ENCODE peak calls at places on chromosome 3, in nine cellular contexts. R, U, V, B, P, X, O, F and D are unnamed samples.

GRCh38 chr3:43243590-43244587 is 42.5 kb upstream of the SNRK start:
- DNase-seq in P (no peak), U (no peak), X (no peak), R (no peak), V (no peak), O (peak; percentile 74), F (no peak), B (no peak), D (no peak)

GRCh38 chr3:69567026-69567767 is 172.1 kb upstream of the MITF start:
- DNase-seq in V (no peak), P (no peak), O (no peak), U (no peak), R (no peak), X (no peak), F (no peak), B (no peak), D (no peak)

GRCh38 chr3:47096955-47097354 is 67.0 kb downstream of the SETD2 start:
- DNase-seq in U (no peak), R (no peak), X (no peak), F (no peak), V (no peak), P (no peak), O (peak; percentile 28), B (no peak), D (no peak)

GRCh38 chr3:112860898-112861297 is 14.2 kb upstream of the CD200R1L start:
- DNase-seq in P (no peak), X (no peak), R (no peak), B (no peak), U (no peak), F (no peak), O (no peak), V (no peak), D (no peak)

GRCh38 chr3:57971975-57972374 is 36.2 kb upstream of the FLNB start:
- DNase-seq in P (peak; percentile 96), B (no peak), V (peak; percentile 53), O (no peak), F (no peak), U (no peak), R (peak; percentile 88), X (no peak), D (no peak)

GRCh38 chr3:76134166-76134565 is 348.8 kb upstream of the ZNF717 start:
- DNase-seq in R (no peak), O (no peak), V (no peak), X (no peak), F (no peak), P (no peak), U (no peak), B (no peak), D (no peak)

GRCh38 chr3:107740992-107741896 is 218.5 kb downstream of the BBX start:
- DNase-seq in X (no peak), F (no peak), R (no peak), U (no peak), V (no peak), O (no peak), P (no peak), B (peak; percentile 8), D (no peak)

GRCh38 chr3:154758109-154758868 is 321.8 kb upstream of the MME start:
- DNase-seq in R (no peak), V (no peak), F (no peak), U (no peak), P (no peak), B (no peak), O (peak; percentile 19), X (no peak), D (no peak)

GRCh38 chr3:164452707-164453106 is 625.6 kb downstream of the SI start:
- DNase-seq in U (no peak), P (no peak), R (no peak), F (no peak), V (no peak), O (no peak), X (no peak), B (no peak), D (no peak)

GRCh38 chr3:6110451-6110850 is 750.5 kb upstream of the GRM7 start:
- DNase-seq in O (no peak), X (no peak), R (no peak), B (no peak), F (no peak), U (no peak), P (no peak), V (no peak), D (no peak)
- H3K36me3 ChIP-seq in O (no peaks in the 10 kb centered on the region), X (no peaks in the 10 kb centered on the region), R (no peaks in the 10 kb centered on the region), B (no peaks in the 10 kb centered on the region), F (no peaks in the 10 kb centered on the region), U (no peaks in the 10 kb centered on the region), P (no peaks in the 10 kb centered on the region), V (no peaks in the 10 kb centered on the region), D (no peaks in the 10 kb centered on the region)

GRCh38 chr3:40167958-40168357 is 141.5 kb upstream of the EIF1B start:
- DNase-seq in U (no peak), R (no peak), P (no peak), B (peak; percentile 16), X (no peak), O (no peak), V (no peak), F (no peak), D (no peak)

GRCh38 chr3:40162616-40163015 is 146.9 kb upstream of the EIF1B start:
- DNase-seq in F (no peak), P (no peak), O (no peak), R (no peak), X (no peak), B (no peak), V (no peak), U (no peak), D (no peak)

GRCh38 chr3:40170395-40170794 is 139.1 kb upstream of the EIF1B start:
- DNase-seq in X (no peak), P (no peak), V (no peak), R (no peak), U (no peak), O (no peak), B (no peak), F (no peak), D (no peak)

GRCh38 chr3:40169983-40170382 is 139.5 kb upstream of the EIF1B start:
- DNase-seq in X (no peak), P (no peak), F (no peak), R (no peak), B (no peak), U (no peak), V (no peak), O (no peak), D (no peak)

DNA sequence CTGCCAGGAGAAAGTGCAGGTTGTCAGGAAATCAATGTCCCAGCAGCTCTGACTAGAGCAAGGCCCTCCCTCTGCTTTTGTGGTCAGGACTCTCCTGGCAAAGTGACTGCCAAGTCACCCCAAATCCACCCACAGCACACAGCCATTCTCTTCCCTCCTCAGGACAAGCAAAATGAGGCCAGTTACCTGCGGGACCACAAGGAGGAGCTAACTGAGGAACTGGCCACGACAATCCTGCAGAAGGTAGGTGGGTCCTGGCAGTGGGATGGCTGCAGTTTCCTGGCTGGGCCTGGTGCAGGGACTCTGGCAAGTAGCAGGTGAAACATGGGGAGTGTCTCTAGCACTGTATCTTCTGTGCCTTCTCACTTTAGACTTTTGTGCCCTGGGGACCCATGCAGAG is 142.5 kb upstream of the EIF1B start:
- DNase-seq in V (no peak), O (no peak), X (no peak), P (no peak), U (peak; percentile 6), B (no peak), F (no peak), R (no peak), D (no peak)
- TF ChIP-seq CTCF in V (no peak), O (no peak), X (no peak), P (no peak), U (peak; percentile 23), B (no peak), F (no peak), R (no peak), D (no peak)

GRCh38 chr3:11306815-11307589 is 34.8 kb downstream of the ATG7 start:
- DNase-seq in V (no peak), X (no peak), O (no peak), F (no peak), R (no peak), P (no peak), B (no peak), U (no peak), D (no peak)

GRCh38 chr3:11305509-11305908 is 33.3 kb downstream of the ATG7 start:
- DNase-seq in U (no peak), B (no peak), X (no peak), R (no peak), O (no peak), V (no peak), F (no peak), P (no peak), D (no peak)

GRCh38 chr3:11300970-11301369 is 28.8 kb downstream of the ATG7 start:
- DNase-seq in B (no peak), X (no peak), R (no peak), F (no peak), O (no peak), U (no peak), P (no peak), V (no peak), D (no peak)

GRCh38 chr3:11302444-11302843 is 30.2 kb downstream of the ATG7 start:
- DNase-seq in F (no peak), B (no peak), U (no peak), X (no peak), V (no peak), R (no peak), P (no peak), O (no peak), D (no peak)

DNA sequence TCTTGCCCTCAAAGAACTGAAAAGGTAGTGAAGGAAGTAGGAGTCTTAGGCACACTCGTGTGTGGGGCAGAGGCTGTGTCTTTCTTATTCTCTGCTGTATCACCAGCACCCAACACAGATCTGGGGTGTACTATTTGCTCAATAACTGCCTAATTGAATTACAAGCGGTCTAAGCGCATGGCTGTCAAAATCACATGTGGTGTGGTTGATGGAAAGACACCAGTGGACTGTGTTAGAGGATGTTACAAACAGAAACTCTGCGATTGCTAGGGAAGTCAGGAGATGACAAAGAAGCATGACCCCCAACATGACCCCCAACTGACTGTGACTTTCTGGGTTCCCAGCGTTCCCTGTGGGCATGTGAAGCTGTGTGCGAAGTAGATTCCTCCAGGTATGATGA is 32.0 kb downstream of the ATG7 start:
- DNase-seq in F (no peak), B (no peak), U (no peak), P (no peak), V (no peak), O (no peak), R (no peak), X (no peak), D (no peak)
- H3K36me3 ChIP-seq in F (peaks cover 13% of the 10 kb centered on the region), B (peaks cover 4% of the 10 kb centered on the region), U (no peaks in the 10 kb centered on the region), P (no peaks in the 10 kb centered on the region), V (peaks cover 3% of the 10 kb centered on the region), O (peaks cover 15% of the 10 kb centered on the region), R (peaks cover 75% of the 10 kb centered on the region), X (no peaks in the 10 kb centered on the region), D (peaks cover 61% of the 10 kb centered on the region)

DNA sequence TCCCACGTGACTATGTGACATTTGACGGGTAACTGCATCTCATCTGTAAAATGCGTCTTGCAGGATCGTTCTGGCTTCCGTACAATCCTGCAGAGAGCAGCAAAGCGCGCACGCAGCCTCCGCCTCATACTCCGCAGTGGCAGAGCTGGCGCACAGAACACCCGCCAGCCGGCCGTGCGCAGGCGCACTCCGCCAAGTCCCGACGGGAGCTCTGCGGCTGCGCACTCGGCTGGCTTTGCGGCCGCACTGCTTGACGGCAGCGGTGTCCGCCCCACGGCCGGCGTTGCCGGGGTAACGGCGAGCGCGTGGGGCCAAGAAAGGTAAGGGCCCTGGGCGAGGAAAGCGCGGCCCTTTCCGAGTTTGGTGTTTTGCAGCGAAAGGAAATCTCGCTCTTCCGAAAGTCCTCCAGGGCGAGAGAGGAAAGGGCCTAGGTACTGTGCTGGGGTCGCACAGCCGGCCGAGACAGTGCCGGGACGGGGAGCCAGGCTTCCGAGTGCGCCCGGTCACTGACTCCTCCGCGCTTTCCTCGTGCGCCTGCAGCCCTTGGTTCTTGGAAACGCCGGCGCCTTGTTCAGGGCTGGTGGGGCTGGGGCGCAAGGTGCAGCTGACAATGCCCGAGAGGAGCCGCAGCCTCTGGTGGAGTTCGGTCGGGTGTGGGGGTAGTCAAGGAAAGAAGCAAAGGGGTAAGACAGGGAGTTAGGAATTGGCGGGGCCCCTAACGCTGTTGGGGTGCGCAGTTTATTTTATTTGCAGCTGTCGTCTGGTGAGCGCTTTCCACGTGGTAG is at the start of gene TSEN2:
- DNase-seq in U (peak; percentile 97), O (no peak), V (peak; percentile 95), R (peak; percentile 90), P (peak; percentile 96), X (peak; percentile 99), F (peak; percentile 97), B (peak; percentile 87), D (peak; percentile 94)
- TF ChIP-seq CTCF in U (peak; percentile 18), O (peak; percentile 41), V (peak; percentile 39), R (peak; percentile 52), P (peak; percentile 26), X (no peak), F (no peak), B (peak; percentile 63), D (peak; percentile 39)